ENCODE peak calls at places on chromosome 17, in ten cellular contexts. X is adrenal gland, C is IMR-90, S is uterus, E is K562, H is testis, U is esophagus squamous epithelium, G is esophagus muscularis mucosa, R is breast epithelium, F is sigmoid colon. Z is an unnamed sample. For H3K9me3, the result is how much of the 10 kb centered on the place peaks cover.

GRCh38 chr17:1627219-1627986 is 1.2 kb downstream of the SLC43A2 start:
- DNase-seq in X (no peak), C (no peak), S (no peak), E (peak), H (peak), U (no peak), G (no peak), R (no peak), F (no peak), Z (peak)

GRCh38 chr17:57603978-57604377 is 141.1 kb downstream of the CCDC182 start:
- DNase-seq in X (no peak), C (no peak), S (no peak), E (no peak), H (peak), U (no peak), G (no peak), R (peak), F (no peak), Z (no peak)

GRCh38 chr17:61447358-61447757 is 4.9 kb upstream of the TBX4 start:
- DNase-seq in X (no peak), C (no peak), S (no peak), E (no peak), H (no peak), U (no peak), G (peak), R (no peak), F (no peak), Z (no peak)

GRCh38 chr17:44004761-44005526 is 522 bp downstream of the NAGS start:
- DNase-seq in X (no peak), C (no peak), S (peak), E (no peak), H (no peak), U (no peak), G (no peak), R (no peak), F (no peak), Z (no peak)

GRCh38 chr17:2195729-2196128 is 107.9 kb downstream of the SMG6 start:
- DNase-seq in X (no peak), C (no peak), S (no peak), E (no peak), H (no peak), U (no peak), G (no peak), R (no peak), F (no peak), Z (no peak)

GRCh38 chr17:61007980-61008379 is 330.3 kb downstream of the BCAS3 start:
- DNase-seq in X (no peak), C (no peak), S (no peak), E (no peak), H (no peak), U (no peak), G (no peak), R (no peak), F (no peak), Z (no peak)

GRCh38 chr17:65783845-65784334 is 222.4 kb upstream of the AXIN2 start:
- DNase-seq in X (peak), C (peak), S (no peak), E (no peak), H (no peak), U (no peak), G (no peak), R (no peak), F (no peak), Z (no peak)

GRCh38 chr17:14575349-14575966 is 274.6 kb downstream of the HS3ST3B1 start:
- DNase-seq in X (no peak), C (peak), S (no peak), E (no peak), H (no peak), U (no peak), G (peak), R (no peak), F (no peak), Z (no peak)

GRCh38 chr17:80070375-80071115 is 30.8 kb upstream of the GAA start:
- DNase-seq in X (no peak), C (no peak), S (no peak), E (no peak), H (peak), U (no peak), G (no peak), R (no peak), F (no peak), Z (no peak)

GRCh38 chr17:31877911-31878702 is 19.1 kb upstream of the COPRS start:
- DNase-seq in X (no peak), C (peak), S (no peak), E (no peak), H (no peak), U (no peak), G (no peak), R (no peak), F (no peak), Z (no peak)

GRCh38 chr17:80969030-80969673 is 22.5 kb upstream of the CHMP6 start:
- DNase-seq in X (no peak), C (no peak), S (no peak), E (peak), H (no peak), U (no peak), G (no peak), R (no peak), F (no peak), Z (no peak)

GRCh38 chr17:247767-248166 is 66.3 kb upstream of the DOC2B start:
- DNase-seq in X (peak), C (no peak), S (no peak), E (no peak), H (no peak), U (no peak), G (no peak), R (peak), F (peak), Z (no peak)

GRCh38 chr17:61489719-61490490 is 37.7 kb downstream of the TBX4 start:
- DNase-seq in X (no peak), C (no peak), S (no peak), E (no peak), H (no peak), U (no peak), G (no peak), R (no peak), F (no peak), Z (no peak)

GRCh38 chr17:39553326-39553945 is 54.3 kb downstream of the NEUROD2 start:
- DNase-seq in X (peak), C (peak), S (no peak), E (no peak), H (no peak), U (no peak), G (no peak), R (no peak), F (no peak), Z (no peak)

GRCh38 chr17:14359251-14359939 is 58.5 kb downstream of the HS3ST3B1 start:
- DNase-seq in X (no peak), C (no peak), S (no peak), E (no peak), H (no peak), U (no peak), G (no peak), R (no peak), F (no peak), Z (no peak)

GRCh38 chr17:4772235-4772613 is 538 bp downstream of the TM4SF5 start:
- DNase-seq in X (no peak), C (no peak), S (no peak), E (no peak), H (no peak), U (no peak), G (no peak), R (no peak), F (no peak), Z (no peak)

GRCh38 chr17:50206604-50207293 is 5.3 kb upstream of the COL1A1 start:
- DNase-seq in X (no peak), C (peak), S (peak), E (peak), H (no peak), U (no peak), G (no peak), R (no peak), F (peak), Z (no peak)

GRCh38 chr17:8289103-8289397 is 580 bp downstream of the RANGRF start:
- DNase-seq in X (no peak), C (no peak), S (peak), E (peak), H (no peak), U (no peak), G (no peak), R (no peak), F (no peak), Z (no peak)

GRCh38 chr17:27546624-27547300 is 84.2 kb upstream of the LGALS9 start:
- DNase-seq in X (no peak), C (peak), S (no peak), E (no peak), H (no peak), U (no peak), G (no peak), R (no peak), F (no peak), Z (no peak)

GRCh38 chr17:4358154-4358553 is 8.3 kb downstream of the UBE2G1 start:
- DNase-seq in X (no peak), C (no peak), S (no peak), E (no peak), H (no peak), U (no peak), G (no peak), R (no peak), F (no peak), Z (no peak)

GRCh38 chr17:31508310-31509094 is 117.0 kb downstream of the RAB11FIP4 start:
- DNase-seq in X (no peak), C (peak), S (no peak), E (peak), H (no peak), U (no peak), G (no peak), R (no peak), F (no peak), Z (no peak)

GRCh38 chr17:46841561-46842379 is 9.6 kb upstream of the WNT9B start:
- DNase-seq in X (no peak), C (no peak), S (no peak), E (peak), H (peak), U (no peak), G (no peak), R (no peak), F (no peak), Z (no peak)

GRCh38 chr17:36703860-36704266 is 102.5 kb downstream of the MRM1 start:
- DNase-seq in X (peak), C (peak), S (peak), E (peak), H (peak), U (no peak), G (no peak), R (no peak), F (no peak), Z (no peak)

GRCh38 chr17:83198366-83199341 is 119.2 kb downstream of the METRNL start:
- DNase-seq in X (peak), C (no peak), S (no peak), E (no peak), H (peak), U (no peak), G (no peak), R (peak), F (peak), Z (peak)

GRCh38 chr17:40347319-40348135 is 17.0 kb downstream of the GJD3 start:
- DNase-seq in X (no peak), C (no peak), S (no peak), E (no peak), H (no peak), U (no peak), G (no peak), R (no peak), F (no peak), Z (peak)

GRCh38 chr17:49906511-49907136 is 58.8 kb upstream of the TAC4 start:
- DNase-seq in X (no peak), C (no peak), S (no peak), E (no peak), H (no peak), U (no peak), G (no peak), R (no peak), F (no peak), Z (no peak)

GRCh38 chr17:39614545-39615157 is 6.9 kb upstream of the NEUROD2 start:
- DNase-seq in X (no peak), C (no peak), S (no peak), E (no peak), H (no peak), U (no peak), G (no peak), R (no peak), F (no peak), Z (no peak)

GRCh38 chr17:73718912-73719311 is 74.7 kb upstream of the SDK2 start:
- DNase-seq in X (no peak), C (no peak), S (no peak), E (no peak), H (no peak), U (no peak), G (no peak), R (no peak), F (no peak), Z (no peak)

GRCh38 chr17:73720187-73720834 is 76.1 kb upstream of the SDK2 start:
- DNase-seq in X (no peak), C (no peak), S (no peak), E (no peak), H (no peak), U (no peak), G (no peak), R (no peak), F (no peak), Z (no peak)

GRCh38 chr17:73717690-73718089 is 73.4 kb upstream of the SDK2 start:
- DNase-seq in X (no peak), C (no peak), S (no peak), E (no peak), H (no peak), U (no peak), G (no peak), R (no peak), F (no peak), Z (no peak)

GRCh38 chr17:73719588-73720071 is 75.4 kb upstream of the SDK2 start:
- DNase-seq in X (peak), C (no peak), S (no peak), E (no peak), H (peak), U (no peak), G (no peak), R (no peak), F (peak), Z (no peak)

GRCh38 chr17:73718362-73718761 is 74.1 kb upstream of the SDK2 start:
- DNase-seq in X (no peak), C (no peak), S (no peak), E (no peak), H (no peak), U (no peak), G (no peak), R (no peak), F (no peak), Z (no peak)
- H3K9me3 ChIP-seq in X (under half), C (under half), S (under half), E (under half), H (under half), U (under half), G (under half), R (under half), F (under half), Z (under half)

GRCh38 chr17:76671912-76672262 is 28.3 kb upstream of the ST6GALNAC1 start:
- DNase-seq in X (no peak), C (no peak), S (no peak), E (no peak), H (no peak), U (no peak), G (no peak), R (no peak), F (no peak), Z (no peak)
- TF ChIP-seq POLR2A in X (peak), C (peak), S (peak), E (peak), H (no peak), U (no peak), G (no peak), R (no peak), F (peak), Z (peak)

GRCh38 chr17:70658840-70659239 is 489.5 kb downstream of the KCNJ2 start:
- DNase-seq in X (no peak), C (no peak), S (no peak), E (no peak), H (no peak), U (no peak), G (no peak), R (no peak), F (no peak), Z (no peak)

GRCh38 chr17:70658324-70658723 is 489.0 kb downstream of the KCNJ2 start:
- DNase-seq in X (no peak), C (no peak), S (no peak), E (no peak), H (no peak), U (no peak), G (no peak), R (no peak), F (no peak), Z (no peak)

GRCh38 chr17:70661342-70662222 is 492.2 kb downstream of the KCNJ2 start:
- DNase-seq in X (no peak), C (peak), S (no peak), E (no peak), H (no peak), U (no peak), G (no peak), R (no peak), F (no peak), Z (no peak)
- H3K27ac ChIP-seq in X (no peak), C (no peak), S (no peak), E (no peak), H (no peak), U (no peak), G (no peak), R (no peak), F (no peak), Z (no peak)

GRCh38 chr17:70829876-70830275 is 660.5 kb downstream of the KCNJ2 start:
- DNase-seq in X (no peak), C (peak), S (no peak), E (no peak), H (no peak), U (no peak), G (no peak), R (no peak), F (no peak), Z (no peak)

DNA sequence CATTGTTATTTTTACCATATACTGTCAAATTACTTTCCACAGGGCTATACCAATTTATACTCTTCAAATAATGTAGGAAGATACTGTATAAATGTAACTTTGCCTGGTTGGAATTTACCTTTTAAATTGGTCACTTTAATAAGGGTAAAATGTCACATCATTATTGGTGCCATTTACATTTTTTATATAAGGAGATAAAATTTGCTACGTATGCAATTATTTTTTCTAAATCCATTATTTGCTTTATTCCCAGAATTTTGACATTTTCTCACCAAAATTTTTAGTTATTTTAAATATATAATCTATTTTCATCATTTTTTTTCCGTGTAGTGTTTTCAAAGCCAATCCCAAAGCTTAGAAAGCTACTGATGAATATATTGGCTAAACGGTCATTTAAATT is 664.7 kb downstream of the KCNJ2 start:
- DNase-seq in X (no peak), C (no peak), S (no peak), E (no peak), H (no peak), U (no peak), G (no peak), R (no peak), F (no peak), Z (no peak)
- H3K9me3 ChIP-seq in X (under half), C (under half), S (under half), E (under half), H (under half), U (under half), G (under half), R (under half), F (under half), Z (under half)

DNA sequence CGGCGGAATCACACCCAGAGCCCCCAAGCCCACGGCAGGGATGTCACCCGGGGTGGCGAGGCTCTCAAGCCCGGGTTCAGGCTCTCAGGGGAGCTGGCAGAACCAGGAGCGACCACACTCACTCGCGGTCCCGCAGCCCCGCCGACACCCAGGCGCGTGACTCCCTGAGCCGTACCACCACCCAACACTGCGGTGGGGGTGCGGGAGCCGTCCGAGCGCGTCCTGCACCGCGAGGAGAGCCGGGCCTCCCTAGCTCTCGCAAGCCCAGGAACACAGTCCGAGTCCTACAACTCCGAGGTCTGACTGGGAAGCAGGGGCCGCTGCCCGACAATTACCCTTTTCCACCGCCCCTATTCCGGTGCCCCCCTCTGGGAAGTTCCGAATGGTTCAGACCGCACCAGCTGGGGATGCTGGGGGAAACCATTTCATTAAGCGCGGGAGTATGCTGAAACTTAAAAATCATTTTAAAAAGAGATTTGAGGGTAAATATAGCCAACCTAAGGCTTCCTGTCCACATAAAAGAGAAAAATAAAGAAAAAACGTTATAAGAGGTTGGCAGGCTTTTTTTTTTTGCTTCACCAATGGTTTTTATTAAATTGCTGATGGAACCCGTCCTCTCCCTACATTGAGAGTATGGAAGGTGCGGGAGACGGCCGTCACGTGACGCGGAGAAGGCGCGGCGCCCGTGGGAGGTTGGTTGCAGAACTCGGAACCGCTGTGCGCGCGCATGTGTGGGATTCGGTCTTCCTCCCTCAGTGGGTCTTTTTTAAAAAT is at the start of gene FLCN:
- DNase-seq in X (peak), C (peak), S (peak), E (peak), H (peak), U (peak), G (peak), R (peak), F (peak), Z (peak)
- TF ChIP-seq POLR2A in X (peak), C (peak), S (peak), E (peak), H (peak), U (no peak), G (peak), R (peak), F (peak), Z (peak)